ENCODE peak calls at places on chromosomes 11 and 22, in seven cellular contexts. One of them, this sample, is unnamed.

GRCh38 chr22:28105396-28105795 is 186.3 kb upstream of the PITPNB start:
- DNase-seq in cardiac muscle cell: peak; percentile 84
- DNase-seq in lower leg skin: no peak
- DNase-seq in pancreas: no peak
- DNase-seq in heart right ventricle: no peak
- DNase-seq in mammary epithelial cell: no peak
- DNase-seq in transverse colon: no peak
- DNase-seq in this sample: no peak

GRCh38 chr11:72358461-72359405 is 75.6 kb downstream of the CLPB start:
- DNase-seq in cardiac muscle cell: peak; percentile 13
- DNase-seq in lower leg skin: no peak
- DNase-seq in pancreas: no peak
- DNase-seq in heart right ventricle: no peak
- DNase-seq in mammary epithelial cell: no peak
- DNase-seq in transverse colon: no peak
- DNase-seq in this sample: no peak

GRCh38 chr11:17786824-17787525 is 52.4 kb downstream of the KCNC1 start:
- DNase-seq in cardiac muscle cell: peak; percentile 15
- DNase-seq in lower leg skin: no peak
- DNase-seq in pancreas: no peak
- DNase-seq in heart right ventricle: no peak
- DNase-seq in mammary epithelial cell: peak; percentile 85
- DNase-seq in transverse colon: no peak
- DNase-seq in this sample: no peak

GRCh38 chr11:130070109-130070828 is 575 bp downstream of the APLP2 start:
- DNase-seq in cardiac muscle cell: peak; percentile 46
- DNase-seq in lower leg skin: peak; percentile 89
- DNase-seq in pancreas: peak; percentile 80
- DNase-seq in heart right ventricle: peak; percentile 49
- DNase-seq in mammary epithelial cell: peak; percentile 27
- DNase-seq in transverse colon: peak; percentile 52
- DNase-seq in this sample: peak; percentile 28

GRCh38 chr11:81005595-81005994 is 1564.8 kb upstream of the TENM4 start:
- DNase-seq in cardiac muscle cell: peak; percentile 80
- DNase-seq in lower leg skin: no peak
- DNase-seq in pancreas: no peak
- DNase-seq in heart right ventricle: no peak
- DNase-seq in mammary epithelial cell: peak; percentile 93
- DNase-seq in transverse colon: no peak
- DNase-seq in this sample: no peak

GRCh38 chr11:131824766-131825165 is 454.4 kb downstream of the NTM start:
- DNase-seq in cardiac muscle cell: peak; percentile 94
- DNase-seq in lower leg skin: no peak
- DNase-seq in pancreas: no peak
- DNase-seq in heart right ventricle: no peak
- DNase-seq in mammary epithelial cell: peak; percentile 12
- DNase-seq in transverse colon: no peak
- DNase-seq in this sample: no peak

GRCh38 chr11:39294648-39295047 is 2164.8 kb downstream of the LRRC4C start:
- DNase-seq in cardiac muscle cell: no peak
- DNase-seq in lower leg skin: no peak
- DNase-seq in pancreas: no peak
- DNase-seq in heart right ventricle: no peak
- DNase-seq in mammary epithelial cell: no peak
- DNase-seq in transverse colon: no peak
- DNase-seq in this sample: no peak

GRCh38 chr11:77040889-77041288 is 6.7 kb downstream of the B3GNT6 start:
- DNase-seq in cardiac muscle cell: no peak
- DNase-seq in lower leg skin: peak; percentile 72
- DNase-seq in pancreas: no peak
- DNase-seq in heart right ventricle: no peak
- DNase-seq in mammary epithelial cell: no peak
- DNase-seq in transverse colon: no peak
- DNase-seq in this sample: no peak

GRCh38 chr22:42943981-42944380 is 71.0 kb downstream of the PACSIN2 start:
- DNase-seq in cardiac muscle cell: no peak
- DNase-seq in lower leg skin: no peak
- DNase-seq in pancreas: no peak
- DNase-seq in heart right ventricle: no peak
- DNase-seq in mammary epithelial cell: no peak
- DNase-seq in transverse colon: no peak
- DNase-seq in this sample: no peak

GRCh38 chr11:78796956-78797355 is 222.3 kb upstream of the NARS2 start:
- DNase-seq in cardiac muscle cell: peak; percentile 52
- DNase-seq in lower leg skin: no peak
- DNase-seq in pancreas: no peak
- DNase-seq in heart right ventricle: no peak
- DNase-seq in mammary epithelial cell: peak; percentile 62
- DNase-seq in transverse colon: no peak
- DNase-seq in this sample: no peak

GRCh38 chr11:119316729-119317591 is at the start of gene MCAM:
- DNase-seq in cardiac muscle cell: peak; percentile 51
- DNase-seq in lower leg skin: no peak
- DNase-seq in pancreas: no peak
- DNase-seq in heart right ventricle: peak; percentile 58
- DNase-seq in mammary epithelial cell: peak; percentile 39
- DNase-seq in transverse colon: no peak
- DNase-seq in this sample: no peak

GRCh38 chr22:24181088-24181995 is at the start of gene SUSD2:
- DNase-seq in cardiac muscle cell: no peak
- DNase-seq in lower leg skin: no peak
- DNase-seq in pancreas: no peak
- DNase-seq in heart right ventricle: peak; percentile 61
- DNase-seq in mammary epithelial cell: no peak
- DNase-seq in transverse colon: peak; percentile 62
- DNase-seq in this sample: no peak

GRCh38 chr11:13269775-13270174 is 7.8 kb upstream of the BMAL1 start:
- DNase-seq in cardiac muscle cell: no peak
- DNase-seq in lower leg skin: no peak
- DNase-seq in pancreas: no peak
- DNase-seq in heart right ventricle: no peak
- DNase-seq in mammary epithelial cell: peak; percentile 78
- DNase-seq in transverse colon: no peak
- DNase-seq in this sample: no peak

GRCh38 chr11:107307991-107308390 is 149.6 kb downstream of the CWF19L2 start:
- DNase-seq in cardiac muscle cell: no peak
- DNase-seq in lower leg skin: no peak
- DNase-seq in pancreas: no peak
- DNase-seq in heart right ventricle: no peak
- DNase-seq in mammary epithelial cell: no peak
- DNase-seq in transverse colon: no peak
- DNase-seq in this sample: no peak

GRCh38 chr11:17596711-17597110 is 49.7 kb downstream of the OTOG start:
- DNase-seq in cardiac muscle cell: no peak
- DNase-seq in lower leg skin: peak; percentile 31
- DNase-seq in pancreas: peak; percentile 45
- DNase-seq in heart right ventricle: no peak
- DNase-seq in mammary epithelial cell: no peak
- DNase-seq in transverse colon: no peak
- DNase-seq in this sample: no peak

GRCh38 chr11:20015101-20015500 is 145.2 kb downstream of the DBX1 start:
- DNase-seq in cardiac muscle cell: no peak
- DNase-seq in lower leg skin: no peak
- DNase-seq in pancreas: no peak
- DNase-seq in heart right ventricle: no peak
- DNase-seq in mammary epithelial cell: no peak
- DNase-seq in transverse colon: no peak
- DNase-seq in this sample: no peak

GRCh38 chr22:36077261-36077660 is 48.6 kb upstream of the RBFOX2 start:
- DNase-seq in cardiac muscle cell: no peak
- DNase-seq in lower leg skin: no peak
- DNase-seq in pancreas: no peak
- DNase-seq in heart right ventricle: no peak
- DNase-seq in mammary epithelial cell: peak; percentile 63
- DNase-seq in transverse colon: no peak
- DNase-seq in this sample: no peak
- H3K4me3 ChIP-seq in cardiac muscle cell: no peak overlapping the region
- H3K4me3 ChIP-seq in lower leg skin: no peak overlapping the region
- H3K4me3 ChIP-seq in pancreas: no peak overlapping the region
- H3K4me3 ChIP-seq in heart right ventricle: no peak overlapping the region
- H3K4me3 ChIP-seq in mammary epithelial cell: no peak overlapping the region
- H3K4me3 ChIP-seq in transverse colon: no peak overlapping the region
- H3K4me3 ChIP-seq in this sample: no peak overlapping the region

GRCh38 chr11:11621881-11622706 is at the start of gene GALNT18:
- DNase-seq in cardiac muscle cell: peak; percentile 95
- DNase-seq in lower leg skin: peak; percentile 96
- DNase-seq in pancreas: peak; percentile 95
- DNase-seq in heart right ventricle: peak; percentile 93
- DNase-seq in mammary epithelial cell: peak; percentile 97
- DNase-seq in transverse colon: peak; percentile 92
- DNase-seq in this sample: peak; percentile 95
- TF ChIP-seq CTCF in cardiac muscle cell: peak; percentile 43
- TF ChIP-seq CTCF in lower leg skin: no peak
- TF ChIP-seq CTCF in pancreas: peak; percentile 41
- TF ChIP-seq CTCF in heart right ventricle: peak; percentile 56
- TF ChIP-seq CTCF in mammary epithelial cell: peak; percentile 12
- TF ChIP-seq CTCF in transverse colon: peak; percentile 57
- TF ChIP-seq CTCF in this sample: peak; percentile 77

DNA sequence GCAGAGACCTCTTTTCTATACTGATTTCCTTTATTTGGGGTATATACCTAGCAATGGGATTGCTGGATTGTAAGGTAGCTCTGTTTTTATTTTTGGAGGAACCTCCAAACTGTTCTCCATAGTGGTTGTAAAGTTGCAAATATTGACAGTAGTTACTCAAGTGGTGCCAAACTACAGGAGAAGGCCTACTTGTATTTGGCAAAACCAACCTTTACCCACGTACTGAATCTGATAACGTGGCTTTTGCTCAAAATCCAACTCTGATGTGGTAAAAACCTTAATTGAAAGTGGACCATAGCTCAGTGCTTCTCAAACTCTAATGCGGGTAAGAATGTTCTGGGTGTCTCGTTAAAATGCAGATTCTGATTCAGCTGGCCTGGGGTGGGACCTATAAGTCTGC is 69.7 kb downstream of the PACS1 start:
- DNase-seq in cardiac muscle cell: no peak
- DNase-seq in lower leg skin: no peak
- DNase-seq in pancreas: no peak
- DNase-seq in heart right ventricle: no peak
- DNase-seq in mammary epithelial cell: no peak
- DNase-seq in transverse colon: no peak
- DNase-seq in this sample: no peak
- H3K4me3 ChIP-seq in cardiac muscle cell: no peak overlapping the region
- H3K4me3 ChIP-seq in lower leg skin: no peak overlapping the region
- H3K4me3 ChIP-seq in pancreas: no peak overlapping the region
- H3K4me3 ChIP-seq in heart right ventricle: no peak overlapping the region
- H3K4me3 ChIP-seq in mammary epithelial cell: no peak overlapping the region
- H3K4me3 ChIP-seq in transverse colon: no peak overlapping the region
- H3K4me3 ChIP-seq in this sample: no peak overlapping the region

GRCh38 chr11:86143429-86144030 is 74.6 kb upstream of the PICALM start:
- DNase-seq in cardiac muscle cell: no peak
- DNase-seq in lower leg skin: no peak
- DNase-seq in pancreas: no peak
- DNase-seq in heart right ventricle: peak; percentile 37
- DNase-seq in mammary epithelial cell: no peak
- DNase-seq in transverse colon: no peak
- DNase-seq in this sample: no peak

GRCh38 chr11:86148339-86148738 is 79.5 kb upstream of the PICALM start:
- DNase-seq in cardiac muscle cell: no peak
- DNase-seq in lower leg skin: no peak
- DNase-seq in pancreas: no peak
- DNase-seq in heart right ventricle: no peak
- DNase-seq in mammary epithelial cell: no peak
- DNase-seq in transverse colon: no peak
- DNase-seq in this sample: no peak

GRCh38 chr11:86145439-86146156 is 76.7 kb upstream of the PICALM start:
- DNase-seq in cardiac muscle cell: no peak
- DNase-seq in lower leg skin: no peak
- DNase-seq in pancreas: no peak
- DNase-seq in heart right ventricle: no peak
- DNase-seq in mammary epithelial cell: no peak
- DNase-seq in transverse colon: no peak
- DNase-seq in this sample: no peak

GRCh38 chr11:86149813-86150212 is 80.9 kb upstream of the PICALM start:
- DNase-seq in cardiac muscle cell: no peak
- DNase-seq in lower leg skin: no peak
- DNase-seq in pancreas: no peak
- DNase-seq in heart right ventricle: no peak
- DNase-seq in mammary epithelial cell: no peak
- DNase-seq in transverse colon: no peak
- DNase-seq in this sample: no peak

GRCh38 chr11:86147004-86147403 is 78.1 kb upstream of the PICALM start:
- DNase-seq in cardiac muscle cell: no peak
- DNase-seq in lower leg skin: no peak
- DNase-seq in pancreas: no peak
- DNase-seq in heart right ventricle: no peak
- DNase-seq in mammary epithelial cell: no peak
- DNase-seq in transverse colon: no peak
- DNase-seq in this sample: no peak
- TF ChIP-seq CTCF in cardiac muscle cell: no peak
- TF ChIP-seq CTCF in lower leg skin: no peak
- TF ChIP-seq CTCF in pancreas: no peak
- TF ChIP-seq CTCF in heart right ventricle: no peak
- TF ChIP-seq CTCF in mammary epithelial cell: no peak
- TF ChIP-seq CTCF in transverse colon: no peak
- TF ChIP-seq CTCF in this sample: no peak

DNA sequence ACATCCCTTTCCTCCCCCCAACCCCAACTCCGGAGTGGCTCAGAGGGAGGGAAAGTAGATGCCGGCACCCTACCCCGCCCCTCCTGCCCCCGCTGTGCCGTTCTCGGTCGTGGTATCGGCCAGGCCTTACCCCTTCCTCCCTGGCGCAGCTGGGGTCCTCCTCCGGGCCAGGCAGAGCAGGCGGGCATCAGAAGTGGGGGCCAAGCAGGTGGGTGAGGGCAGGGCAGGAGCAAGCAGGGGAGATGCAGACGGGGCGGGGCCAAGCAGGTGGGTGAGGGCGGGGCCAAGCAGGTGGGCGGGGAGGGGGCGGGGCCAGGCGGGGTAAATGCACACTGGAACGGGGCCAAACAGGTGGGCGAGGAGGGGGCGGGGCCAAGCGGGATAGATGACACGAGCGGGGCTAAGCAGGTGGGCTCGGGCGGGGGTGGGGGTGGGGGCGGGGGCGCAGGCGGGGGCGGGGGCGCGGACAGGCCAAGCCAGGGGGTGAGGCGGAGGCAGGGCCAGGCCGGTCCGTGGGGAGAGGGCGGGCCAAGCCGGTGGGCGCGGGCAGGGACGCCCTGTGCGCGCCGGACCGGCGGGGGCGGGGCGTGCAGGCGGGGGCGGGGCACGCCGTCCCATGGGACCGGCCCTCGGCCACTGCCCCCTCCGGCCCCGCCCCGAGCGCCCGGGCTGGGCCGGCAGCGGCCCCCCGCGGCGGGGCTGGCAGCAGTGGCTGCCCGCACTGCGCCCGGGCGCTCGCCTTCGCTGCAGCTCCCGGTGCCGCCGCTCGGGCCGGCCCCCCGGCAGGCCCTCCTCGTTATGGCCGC is at the start of the genes KCNQ1 and TRPM5:
- DNase-seq in cardiac muscle cell: no peak
- DNase-seq in lower leg skin: no peak
- DNase-seq in pancreas: peak; percentile 89
- DNase-seq in heart right ventricle: peak; percentile 68
- DNase-seq in mammary epithelial cell: no peak
- DNase-seq in transverse colon: peak; percentile 87
- DNase-seq in this sample: peak; percentile 34
- H3K4me3 ChIP-seq in cardiac muscle cell: peak within 1 kb of the TSS; percentile 28
- H3K4me3 ChIP-seq in lower leg skin: no peak within 1 kb of the TSS
- H3K4me3 ChIP-seq in pancreas: peak within 1 kb of the TSS; percentile 68
- H3K4me3 ChIP-seq in heart right ventricle: peak within 1 kb of the TSS; percentile 43
- H3K4me3 ChIP-seq in mammary epithelial cell: no peak within 1 kb of the TSS
- H3K4me3 ChIP-seq in transverse colon: peak within 1 kb of the TSS; percentile 53
- H3K4me3 ChIP-seq in this sample: peak within 1 kb of the TSS; percentile 41